ENCODE peak calls at places on chromosome 10, in nine cellular contexts. Y is transverse colon; W is breast epithelium; C is naive thymus-derived CD4-positive, alpha-beta T cell; X is SJSA1; T is fibroblast of lung; N is endodermal cell; H is left ventricle myocardium inferior; Q is ovary. K is an unnamed sample. For H3K4me1 and H3K9me3, the result is how much of the 10 kb centered on the place peaks cover.

GRCh38 chr10:133325392-133325760 is 11.3 kb downstream of the CALY start:
- DNase-seq in C (no peak), N (peak), X (no peak), T (no peak), W (no peak), Q (no peak), H (no peak), Y (no peak), K (no peak)

GRCh38 chr10:53166325-53166724 is 393.7 kb upstream of the MBL2 start:
- DNase-seq in H (no peak), C (no peak), W (no peak), X (no peak), N (no peak), T (no peak), Y (no peak), Q (no peak), K (no peak)

GRCh38 chr10:67666416-67667043 is 29.5 kb downstream of the CTNNA3 start:
- DNase-seq in C (peak), X (peak), N (no peak), Q (no peak), H (no peak), W (no peak), Y (no peak), T (peak), K (no peak)

GRCh38 chr10:122301055-122301810 is 30.1 kb downstream of the BTBD16 start:
- DNase-seq in W (no peak), H (no peak), C (no peak), Y (no peak), Q (no peak), X (peak), T (peak), N (no peak), K (no peak)

GRCh38 chr10:12902135-12902572 is 99.4 kb downstream of the CCDC3 start:
- DNase-seq in W (peak), T (peak), Y (peak), Q (peak), N (peak), H (peak), C (peak), X (peak), K (no peak)

GRCh38 chr10:133276435-133277201 is at the start of gene ADAM8:
- DNase-seq in Y (peak), H (no peak), C (peak), Q (no peak), T (no peak), W (no peak), X (no peak), N (peak), K (no peak)

GRCh38 chr10:31083765-31084184 is 52.1 kb upstream of the ZNF438 start:
- DNase-seq in X (peak), C (peak), T (peak), H (no peak), N (peak), Q (no peak), Y (peak), W (no peak), K (no peak)

GRCh38 chr10:87605656-87606308 is 53.9 kb upstream of the PAPSS2 start:
- DNase-seq in T (peak), C (no peak), Q (no peak), N (no peak), W (no peak), Y (no peak), H (no peak), X (peak), K (no peak)

GRCh38 chr10:29105516-29106215 is 183.2 kb upstream of the LYZL1 start:
- DNase-seq in H (no peak), N (no peak), W (no peak), X (peak), Q (no peak), C (no peak), T (peak), Y (no peak), K (no peak)

GRCh38 chr10:114874827-114875541 is 53.4 kb downstream of the FHIP2A start:
- DNase-seq in X (no peak), Y (no peak), C (no peak), T (peak), W (no peak), N (peak), Q (no peak), H (no peak), K (no peak)

GRCh38 chr10:49769692-49770091 is 7.6 kb upstream of the OGDHL start:
- DNase-seq in Q (no peak), X (no peak), T (no peak), H (no peak), W (no peak), Y (no peak), C (no peak), N (no peak), K (no peak)

GRCh38 chr10:76547352-76547972 is 1090.1 kb downstream of the KCNMA1 start:
- DNase-seq in Q (peak), X (peak), N (peak), T (peak), H (peak), Y (peak), C (peak), W (peak), K (peak)

GRCh38 chr10:78757542-78757941 is 311.2 kb upstream of the ZMIZ1 start:
- DNase-seq in W (no peak), Y (no peak), Q (no peak), N (peak), C (no peak), H (no peak), T (peak), X (peak), K (no peak)

GRCh38 chr10:18607979-18608378 is 43.4 kb downstream of the NSUN6 start:
- DNase-seq in H (no peak), Q (no peak), T (peak), X (no peak), N (no peak), Y (no peak), C (no peak), W (no peak), K (no peak)

GRCh38 chr10:5583525-5584175 is 58.9 kb downstream of the CALML3 start:
- DNase-seq in T (peak), X (no peak), Q (peak), N (peak), H (peak), W (peak), Y (peak), C (no peak), K (peak)

GRCh38 chr10:10798021-10798420 is 219.7 kb upstream of the CELF2 start:
- DNase-seq in Y (no peak), X (no peak), C (no peak), Q (no peak), N (no peak), T (no peak), H (no peak), W (no peak), K (no peak)

GRCh38 chr10:80485410-80486135 is 31.5 kb downstream of the TSPAN14 start:
- DNase-seq in N (no peak), W (no peak), Y (peak), T (no peak), Q (no peak), H (no peak), C (no peak), X (no peak), K (peak)

GRCh38 chr10:80484677-80485409 is 30.7 kb downstream of the TSPAN14 start:
- DNase-seq in W (no peak), H (no peak), N (no peak), Q (no peak), X (no peak), T (no peak), C (peak), Y (no peak), K (no peak)

GRCh38 chr10:80487422-80487785 is 33.3 kb downstream of the TSPAN14 start:
- DNase-seq in Q (no peak), H (no peak), C (no peak), Y (peak), W (no peak), T (no peak), X (no peak), N (no peak), K (no peak)

GRCh38 chr10:80486785-80487421 is 32.8 kb downstream of the TSPAN14 start:
- DNase-seq in N (no peak), Q (no peak), X (no peak), T (no peak), C (no peak), H (no peak), Y (peak), W (no peak), K (no peak)

DNA sequence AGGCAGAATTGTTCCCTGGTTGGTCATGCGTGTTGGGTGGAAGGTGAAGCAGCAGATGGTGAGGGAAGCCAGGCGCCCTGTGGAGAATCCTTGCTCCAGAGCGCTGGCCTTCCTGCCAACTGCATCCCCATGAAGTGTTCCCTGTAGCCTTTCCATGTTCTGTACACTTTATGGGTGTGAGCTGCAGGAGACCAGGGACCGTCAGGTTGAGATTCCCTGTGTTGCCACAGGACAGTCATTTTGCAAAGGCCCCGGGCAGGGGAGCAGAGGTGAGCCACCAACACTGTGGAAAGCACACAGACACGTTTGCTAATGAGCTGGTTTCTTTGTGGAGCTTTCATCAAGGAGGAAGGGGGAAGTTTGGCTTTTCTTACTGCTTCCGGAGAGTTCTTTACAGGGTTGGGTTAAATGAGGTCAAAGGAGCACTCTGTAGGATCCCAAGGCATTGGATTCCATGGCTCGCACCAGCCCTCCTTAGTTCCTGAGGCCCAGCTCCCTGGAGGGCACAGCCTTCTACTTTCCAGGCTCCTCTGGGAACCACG is 32.1 kb downstream of the TSPAN14 start:
- DNase-seq in N (no peak), Y (no peak), C (no peak), T (no peak), Q (no peak), W (no peak), H (no peak), X (no peak), K (peak)
- H3K4me1 ChIP-seq in N (under half), Y (under half), C (half or more), T (under half), Q (under half), W (under half), H (half or more), X (under half), K (under half)

DNA sequence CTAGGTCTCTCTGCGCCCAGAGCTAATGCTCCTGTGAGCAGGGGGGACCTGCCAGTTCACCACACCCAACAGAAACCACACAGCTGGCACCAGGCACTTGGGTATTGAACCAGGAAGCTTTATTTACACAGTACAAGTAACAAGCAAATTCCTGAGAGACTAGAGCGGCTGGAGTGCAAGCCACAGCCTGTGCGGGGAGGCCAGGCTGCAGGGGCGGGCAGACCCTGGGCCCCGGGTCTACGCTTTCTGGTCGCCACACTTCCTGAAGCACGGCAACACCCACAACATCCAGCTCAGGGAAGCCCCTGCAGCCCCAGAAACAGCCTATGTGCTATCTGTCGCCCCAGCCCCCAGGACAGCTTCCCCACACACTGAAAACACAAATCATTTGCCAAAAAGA is 125.0 kb downstream of the FAM53B start:
- DNase-seq in Y (no peak), H (no peak), X (no peak), W (peak), C (no peak), N (no peak), T (peak), Q (no peak), K (no peak)
- H3K4me3 ChIP-seq in Y (no peak), H (no peak), X (no peak), W (peak), C (no peak), N (no peak), T (no peak), Q (no peak), K (no peak)

DNA sequence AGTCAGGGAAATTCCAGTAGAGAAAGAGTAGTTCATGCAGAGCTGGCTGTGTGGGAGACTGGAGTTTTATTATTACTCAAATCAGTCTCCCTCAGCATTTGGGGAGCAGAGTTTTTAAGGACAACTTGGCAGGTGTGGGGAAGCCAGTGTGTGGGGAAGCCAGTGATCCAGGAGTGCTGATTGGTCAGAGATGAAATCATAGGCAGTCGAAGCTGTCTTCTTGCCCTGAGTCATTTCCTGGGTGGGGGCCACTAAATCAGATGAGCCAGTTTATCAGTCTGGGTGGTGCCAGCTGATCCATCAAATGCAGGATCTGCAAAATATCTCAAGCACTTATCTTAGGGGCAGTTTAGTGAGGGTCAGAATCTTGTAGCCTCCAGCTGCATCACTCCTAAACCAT is 194.6 kb upstream of the NRG3 start:
- DNase-seq in H (no peak), X (no peak), W (no peak), Y (no peak), Q (no peak), T (no peak), N (no peak), C (no peak), K (no peak)
- H3K9me3 ChIP-seq in H (under half), X (under half), W (under half), Y (under half), Q (under half), T (under half), N (under half), C (under half), K (under half)

GRCh38 chr10:128542659-128543058 is 416.4 kb upstream of the MKI67 start:
- DNase-seq in C (no peak), W (no peak), N (no peak), Q (no peak), Y (no peak), X (no peak), H (no peak), T (no peak), K (no peak)
- H3K4me1 ChIP-seq in C (under half), W (under half), N (under half), Q (under half), Y (under half), X (under half), H (under half), T (under half), K (under half)

GRCh38 chr10:62056660-62057059 is 155.2 kb downstream of the ARID5B start:
- DNase-seq in C (no peak), T (no peak), X (no peak), H (no peak), Q (no peak), Y (no peak), N (no peak), W (no peak), K (no peak)
- H3K4me3 ChIP-seq in C (no peak), T (peak), X (no peak), H (peak), Q (peak), Y (no peak), N (no peak), W (peak), K (peak)

GRCh38 chr10:32091046-32091445 is 34.8 kb upstream of the KIF5B start:
- DNase-seq in N (no peak), W (no peak), Y (no peak), T (no peak), H (no peak), Q (no peak), C (no peak), X (no peak), K (no peak)
- H3K9me3 ChIP-seq in N (under half), W (under half), Y (under half), T (under half), H (under half), Q (under half), C (under half), X (under half), K (under half)

K was measured in aorta.